ENCODE peak calls at places on chromosomes 1 and 21, in ten cellular contexts. P is activated CD4-positive, alpha-beta T cell treated with anti-CD3 and anti-CD28 coated beads for 36 hours; M is heart right ventricle; Y is NCI-H774; R is anterior cingulate cortex; I is GM23248; X is AG10803; T is colonic mucosa; H is B cell; V is stimulated activated CD4-positive, alpha-beta T cell treated with anti-CD3 and anti-CD28 coated beads, Interleukin-4, amount 100 ng/mL, for 4 hours. W is an unnamed sample.

GRCh38 chr1:147334292-147334691 is 91.8 kb downstream of the CHD1L start:
- DNase-seq in M (no peak), Y (peak), V (no peak), I (no peak), H (no peak), T (no peak), P (no peak), X (no peak), R (peak), W (no peak)

GRCh38 chr1:38013027-38013588 is 574 bp downstream of the UTP11 start:
- DNase-seq in V (no peak), T (no peak), R (no peak), P (no peak), X (peak), Y (no peak), I (peak), M (no peak), H (no peak), W (peak)

GRCh38 chr1:222182641-222183040 is 365.3 kb downstream of the HHIPL2 start:
- DNase-seq in T (no peak), M (no peak), X (no peak), H (no peak), V (no peak), P (no peak), Y (no peak), I (peak), R (no peak), W (no peak)

GRCh38 chr1:10598088-10598712 is 123.5 kb downstream of the PEX14 start:
- DNase-seq in T (no peak), X (no peak), I (no peak), Y (peak), P (no peak), H (no peak), V (no peak), M (no peak), R (peak), W (no peak)

GRCh38 chr1:63116016-63116415 is 206.4 kb upstream of the FOXD3 start:
- DNase-seq in X (no peak), M (no peak), P (no peak), R (no peak), Y (no peak), I (peak), V (no peak), T (no peak), H (no peak), W (no peak)

GRCh38 chr1:84402501-84402900 is 4.2 kb downstream of the DNASE2B start:
- DNase-seq in P (no peak), H (no peak), T (no peak), Y (no peak), R (no peak), I (no peak), V (no peak), X (no peak), M (no peak), W (no peak)

GRCh38 chr21:21682172-21682571 is 684.0 kb downstream of the NCAM2 start:
- DNase-seq in Y (no peak), R (no peak), M (no peak), X (peak), P (no peak), T (no peak), I (peak), H (no peak), V (no peak), W (no peak)

GRCh38 chr1:173052681-173053196 is 2.0 kb upstream of the TNFSF18 start:
- DNase-seq in M (no peak), R (no peak), Y (no peak), T (peak), V (no peak), X (no peak), P (no peak), H (no peak), I (no peak), W (no peak)

GRCh38 chr1:220970311-220970710 is 91.1 kb downstream of the HLX start:
- DNase-seq in V (no peak), M (no peak), I (peak), P (no peak), X (peak), Y (no peak), R (no peak), H (no peak), T (no peak), W (no peak)

GRCh38 chr1:235939488-235939775 is 72.7 kb upstream of the LYST start:
- DNase-seq in Y (no peak), P (no peak), M (no peak), T (no peak), V (no peak), X (peak), H (no peak), R (no peak), I (peak), W (no peak)

GRCh38 chr1:184941735-184942134 is 32.6 kb downstream of the NIBAN1 start:
- DNase-seq in P (peak), I (no peak), X (no peak), R (no peak), Y (no peak), V (no peak), T (no peak), M (no peak), H (no peak), W (peak)

GRCh38 chr1:244653439-244654283 is 735 bp downstream of the DESI2 start:
- DNase-seq in T (peak), I (peak), Y (no peak), H (no peak), M (no peak), V (no peak), X (peak), R (no peak), P (peak), W (no peak)

GRCh38 chr1:209937996-209938959 is at the start of gene SYT14:
- DNase-seq in R (peak), H (peak), P (peak), Y (peak), M (no peak), V (no peak), X (peak), I (peak), T (no peak), W (peak)

GRCh38 chr1:206020393-206021007 is 3.2 kb downstream of the CTSE start:
- DNase-seq in H (no peak), T (no peak), X (no peak), R (no peak), M (no peak), P (no peak), Y (no peak), V (no peak), I (no peak), W (no peak)

GRCh38 chr1:86110451-86111129 is 46.0 kb downstream of the COL24A1 start:
- DNase-seq in X (no peak), P (no peak), M (no peak), H (no peak), T (no peak), Y (no peak), I (no peak), V (no peak), R (no peak), W (no peak)

W was measured in GM13976.